ENCODE peak calls at places on chromosomes 2 and 18, in eight cellular contexts. Y is cardiac fibroblast; S is psoas muscle; C is activated CD4-positive, CD25-positive, alpha-beta regulatory T cell treated with anti-CD3 and anti-CD28 coated beads, Interleukin-2, amount 50 U/mL, for 72 hours; I is fibroblast of the aortic adventitia; P is HT-29; F is AML-193; M is adipocyte. K is an unnamed sample.

GRCh38 chr2:233013027-233013461 is at the start of gene NGEF:
- DNase-seq in C (no peak), I (no peak), P (peak; percentile 95), F (no peak), Y (no peak), S (no peak), M (no peak), K (peak; percentile 18)

GRCh38 chr2:28470759-28471158 is 25.1 kb upstream of the PLB1 start:
- DNase-seq in F (no peak), P (peak; percentile 52), C (no peak), S (no peak), Y (no peak), I (no peak), M (no peak), K (no peak)

GRCh38 chr2:23505984-23506380 is 121.0 kb downstream of the KLHL29 start:
- DNase-seq in S (no peak), C (no peak), I (peak; percentile 66), F (no peak), M (peak; percentile 47), P (no peak), Y (peak; percentile 59), K (no peak)

GRCh38 chr18:76610933-76611749 is 116.1 kb upstream of the ZNF516 start:
- DNase-seq in C (no peak), F (no peak), Y (peak; percentile 46), I (peak; percentile 65), S (no peak), M (peak; percentile 21), P (no peak), K (peak; percentile 27)

GRCh38 chr2:132953771-132954170 is 283.8 kb upstream of the LYPD1 start:
- DNase-seq in S (no peak), C (no peak), P (no peak), F (no peak), M (no peak), I (no peak), Y (no peak), K (no peak)

GRCh38 chr2:11068856-11069526 is 86.3 kb upstream of the SLC66A3 start:
- DNase-seq in Y (no peak), P (no peak), M (no peak), I (no peak), S (no peak), C (no peak), F (no peak), K (no peak)

GRCh38 chr2:234631896-234632514 is 135.1 kb upstream of the ARL4C start:
- DNase-seq in P (no peak), F (no peak), C (no peak), M (no peak), I (no peak), S (no peak), Y (no peak), K (no peak)

GRCh38 chr2:71930073-71930681 is 217.5 kb downstream of the CYP26B1 start:
- DNase-seq in I (no peak), S (no peak), Y (no peak), F (no peak), C (no peak), P (no peak), M (peak; percentile 40), K (no peak)

GRCh38 chr2:126850951-126851350 is 47.7 kb upstream of the TEX51 start:
- DNase-seq in I (no peak), P (no peak), F (no peak), S (no peak), Y (no peak), C (no peak), M (no peak), K (no peak)

GRCh38 chr2:238729261-238729935 is 118.5 kb upstream of the TWIST2 start:
- DNase-seq in S (no peak), I (no peak), F (no peak), P (no peak), M (no peak), C (no peak), Y (no peak), K (no peak)

GRCh38 chr2:52269696-52270485 is 1238.0 kb upstream of the NRXN1 start:
- DNase-seq in I (peak; percentile 19), P (no peak), S (no peak), M (peak; percentile 56), C (no peak), F (no peak), Y (peak; percentile 64), K (peak; percentile 48)

GRCh38 chr2:61011649-61012048 is 5.9 kb upstream of the PEX13 start:
- DNase-seq in Y (peak; percentile 31), C (no peak), I (peak; percentile 44), S (no peak), P (no peak), M (peak; percentile 67), F (no peak), K (peak; percentile 37)

GRCh38 chr2:21633531-21634310 is 510.0 kb downstream of the TDRD15 start:
- DNase-seq in M (no peak), I (no peak), S (no peak), P (no peak), F (no peak), C (no peak), Y (no peak), K (no peak)

GRCh38 chr2:121648206-121648605 is 1.1 kb downstream of the CLASP1 start:
- DNase-seq in S (no peak), I (no peak), C (no peak), Y (peak; percentile 35), F (no peak), P (no peak), M (peak; percentile 64), K (no peak)

GRCh38 chr2:218981390-218982311 is 3.3 kb downstream of the FEV start:
- DNase-seq in M (peak; percentile 52), S (peak; percentile 59), Y (peak; percentile 20), C (no peak), P (no peak), I (no peak), F (no peak), K (no peak)

GRCh38 chr2:85945576-85945975 is 56.8 kb upstream of the ST3GAL5 start:
- DNase-seq in I (no peak), F (no peak), Y (no peak), C (no peak), M (no peak), S (no peak), P (no peak), K (no peak)

GRCh38 chr18:10797882-10798281 is 272.1 kb downstream of the NAPG start:
- DNase-seq in I (no peak), S (no peak), M (no peak), Y (no peak), F (no peak), C (no peak), P (no peak), K (no peak)

GRCh38 chr2:173764094-173764493 is 201.1 kb downstream of the SP3 start:
- DNase-seq in S (no peak), F (no peak), C (no peak), I (no peak), Y (no peak), M (no peak), P (no peak), K (no peak)

GRCh38 chr18:68665623-68666022 is 49.3 kb downstream of the TMX3 start:
- DNase-seq in F (peak; percentile 19), Y (no peak), C (no peak), S (no peak), I (no peak), P (no peak), M (no peak), K (no peak)

GRCh38 chr2:140440815-140441214 is 1660.6 kb upstream of the NXPH2 start:
- DNase-seq in F (no peak), M (no peak), C (no peak), P (no peak), Y (no peak), I (no peak), S (no peak), K (no peak)